ENCODE peak calls at places on chromosome 17, in five cellular contexts. A is psoas muscle, M is progenitor cell of endocrine pancreas, S is suprapubic skin, R is lower lobe of right lung. W is an unnamed sample.

GRCh38 chr17:27319536-27320221 is 25.8 kb downstream of the WSB1 start:
- DNase-seq in A (peak), M (no peak), S (no peak), R (peak), W (no peak)

GRCh38 chr17:5000237-5000639 is 2.5 kb downstream of the KIF1C start:
- DNase-seq in A (peak), M (no peak), S (peak), R (peak), W (no peak)

GRCh38 chr17:36602030-36602737 is 801 bp downstream of the MRM1 start:
- DNase-seq in A (peak), M (no peak), S (peak), R (peak), W (peak)

GRCh38 chr17:64326420-64327054 is 63.5 kb upstream of the TEX2 start:
- DNase-seq in A (peak), M (no peak), S (peak), R (peak), W (peak)

GRCh38 chr17:19753049-19753444 is 4.9 kb upstream of the ALDH3A1 start:
- DNase-seq in A (peak), M (no peak), S (no peak), R (peak), W (no peak)

GRCh38 chr17:48871551-48872351 is 20.8 kb upstream of the ATP5MC1 start:
- DNase-seq in A (peak), M (peak), S (no peak), R (no peak), W (no peak)

GRCh38 chr17:82160081-82160480 is 52.6 kb downstream of the CCDC57 start:
- DNase-seq in A (no peak), M (no peak), S (no peak), R (no peak), W (no peak)

GRCh38 chr17:76940738-76941350 is 72.6 kb downstream of the MGAT5B start:
- DNase-seq in A (no peak), M (no peak), S (no peak), R (no peak), W (no peak)

GRCh38 chr17:47633996-47634395 is 15.7 kb upstream of the KPNB1 start:
- DNase-seq in A (no peak), M (no peak), S (no peak), R (no peak), W (no peak)

GRCh38 chr17:76293106-76293505 is 15.0 kb downstream of the QRICH2 start:
- DNase-seq in A (no peak), M (no peak), S (no peak), R (no peak), W (no peak)

GRCh38 chr17:74305865-74306654 is 20.0 kb upstream of the KIF19 start:
- DNase-seq in A (no peak), M (no peak), S (no peak), R (no peak), W (no peak)

GRCh38 chr17:15926039-15926740 is 18.7 kb upstream of the ADORA2B start:
- DNase-seq in A (no peak), M (no peak), S (peak), R (no peak), W (no peak)

GRCh38 chr17:41131979-41132378 is 8.0 kb upstream of the KRTAP4-12 start:
- DNase-seq in A (no peak), M (no peak), S (no peak), R (no peak), W (no peak)

GRCh38 chr17:68061512-68062313 is 26.2 kb downstream of the KPNA2 start:
- DNase-seq in A (no peak), M (no peak), S (no peak), R (no peak), W (no peak)

GRCh38 chr17:64240741-64241347 is 22.2 kb downstream of the TEX2 start:
- DNase-seq in A (peak), M (no peak), S (peak), R (no peak), W (no peak)

GRCh38 chr17:76485569-76485968 is 15.7 kb downstream of the RHBDF2 start:
- DNase-seq in A (no peak), M (no peak), S (no peak), R (peak), W (no peak)

GRCh38 chr17:51815097-51815496 is 343.4 kb downstream of the CA10 start:
- DNase-seq in A (no peak), M (no peak), S (no peak), R (no peak), W (no peak)

GRCh38 chr17:75036643-75037268 is 10.0 kb downstream of the ATP5PD start:
- DNase-seq in A (peak), M (no peak), S (peak), R (peak), W (no peak)

GRCh38 chr17:9813166-9813565 is 8.7 kb downstream of the GSG1L2 start:
- DNase-seq in A (no peak), M (no peak), S (no peak), R (no peak), W (no peak)

GRCh38 chr17:82544431-82545070 is 25.0 kb downstream of the FOXK2 start:
- DNase-seq in A (peak), M (no peak), S (no peak), R (no peak), W (no peak)

GRCh38 chr17:30217746-30218245 is 17.7 kb downstream of the SLC6A4 start:
- DNase-seq in A (no peak), M (no peak), S (no peak), R (no peak), W (no peak)
- TF ChIP-seq CTCF in A (no peak), M (no peak), S (no peak), R (no peak), W (no peak)

GRCh38 chr17:58278661-58279015 is 2.1 kb downstream of the MPO start:
- DNase-seq in A (peak), M (no peak), S (no peak), R (no peak), W (no peak)

GRCh38 chr17:58277726-58278595 is 2.8 kb downstream of the MPO start:
- DNase-seq in A (no peak), M (no peak), S (no peak), R (no peak), W (no peak)

GRCh38 chr17:58275417-58275816 is 5.3 kb downstream of the MPO start:
- DNase-seq in A (no peak), M (no peak), S (no peak), R (no peak), W (no peak)

GRCh38 chr17:58276423-58276822 is 4.3 kb downstream of the MPO start:
- DNase-seq in A (no peak), M (no peak), S (no peak), R (no peak), W (no peak)

GRCh38 chr17:58277107-58277506 is 3.6 kb downstream of the MPO start:
- DNase-seq in A (no peak), M (no peak), S (no peak), R (no peak), W (no peak)
- TF ChIP-seq CTCF in A (no peak), M (peak), S (peak), R (peak), W (no peak)

GRCh38 chr17:50079334-50080095 is 15.6 kb upstream of the PDK2 start:
- DNase-seq in A (peak), M (no peak), S (no peak), R (peak), W (no peak)
- TF ChIP-seq CTCF in A (peak), M (peak), S (peak), R (peak), W (no peak)

DNA sequence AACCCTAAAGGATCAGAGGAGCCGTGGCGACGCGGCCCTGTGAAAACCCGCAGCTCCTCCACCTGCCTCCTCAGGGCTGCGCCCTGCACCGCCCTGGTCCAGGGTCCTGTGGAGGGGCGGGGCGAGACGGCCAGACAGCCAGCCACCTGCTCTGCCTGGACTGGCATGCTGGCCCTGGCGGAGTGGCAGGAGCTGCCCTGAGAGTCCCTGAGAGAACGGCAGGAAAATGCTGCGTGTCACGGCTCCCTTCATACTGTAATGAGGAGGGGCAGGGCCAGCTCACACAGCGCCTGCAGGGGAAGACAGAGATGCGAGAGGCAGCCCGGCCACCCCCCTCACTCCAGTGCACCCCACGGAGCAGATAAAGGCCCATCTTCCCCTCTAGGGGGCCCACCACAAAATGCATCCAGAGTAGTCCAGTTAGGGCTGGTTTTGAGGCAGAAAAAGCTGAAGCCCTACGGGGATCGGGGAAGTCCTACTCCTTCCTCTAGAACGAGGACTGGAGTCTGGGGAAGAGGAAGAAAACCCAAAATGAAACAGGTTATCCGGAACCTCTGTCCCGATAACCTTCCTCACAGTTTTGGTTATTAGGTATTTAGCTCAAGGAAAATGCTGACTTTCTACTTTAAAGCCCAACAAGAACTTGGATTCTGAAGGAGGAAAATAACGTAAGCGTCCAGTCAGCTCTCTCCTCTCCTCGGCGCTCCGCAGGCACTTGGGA is 97.6 kb upstream of the DNAH17 start:
- DNase-seq in A (no peak), M (no peak), S (no peak), R (no peak), W (no peak)
- TF ChIP-seq CTCF in A (no peak), M (no peak), S (no peak), R (no peak), W (no peak)

GRCh38 chr17:21287703-21288449 is 3.4 kb downstream of the MAP2K3 start:
- DNase-seq in A (peak), M (no peak), S (peak), R (peak), W (peak)

GRCh38 chr17:21289175-21289901 is 4.8 kb downstream of the MAP2K3 start:
- DNase-seq in A (no peak), M (no peak), S (peak), R (no peak), W (no peak)

GRCh38 chr17:21289902-21290571 is 5.5 kb downstream of the MAP2K3 start:
- DNase-seq in A (peak), M (no peak), S (no peak), R (no peak), W (no peak)

GRCh38 chr17:21286771-21287702 is 2.5 kb downstream of the MAP2K3 start:
- DNase-seq in A (no peak), M (no peak), S (peak), R (no peak), W (peak)

DNA sequence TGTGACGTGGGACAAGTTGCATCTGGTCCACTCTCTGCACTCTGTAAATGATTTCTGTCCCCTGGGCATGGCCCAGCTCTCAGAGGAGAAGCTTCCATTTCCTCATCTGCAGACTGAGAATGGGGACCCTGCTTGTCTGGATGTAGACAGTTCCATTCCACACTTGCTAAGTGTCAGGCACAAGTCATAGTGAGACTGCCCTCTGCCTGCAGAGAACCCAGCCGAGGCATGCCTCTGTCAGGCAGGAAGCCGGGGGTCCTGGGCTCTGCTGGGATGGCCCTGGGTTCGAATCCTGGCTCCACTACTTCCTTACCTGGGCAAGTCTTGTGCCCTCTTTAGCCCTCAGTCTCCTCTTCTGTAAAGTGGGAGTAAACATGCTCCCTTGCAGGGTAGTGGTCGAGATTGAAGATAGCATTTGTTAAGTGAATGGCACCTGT is 4.1 kb downstream of the MAP2K3 start:
- DNase-seq in A (peak), M (no peak), S (peak), R (no peak), W (no peak)
- TF ChIP-seq CTCF in A (no peak), M (no peak), S (no peak), R (no peak), W (no peak)

GRCh38 chr17:1907216-1907631 is 77.4 kb downstream of the RPA1 start:
- DNase-seq in A (peak), M (no peak), S (no peak), R (no peak), W (no peak)

GRCh38 chr17:1908699-1909309 is 79.0 kb downstream of the RPA1 start:
- DNase-seq in A (peak), M (peak), S (no peak), R (no peak), W (no peak)

GRCh38 chr17:1906622-1907021 is 76.8 kb downstream of the RPA1 start:
- DNase-seq in A (no peak), M (no peak), S (no peak), R (no peak), W (no peak)

GRCh38 chr17:1909985-1910384 is 80.2 kb downstream of the RPA1 start:
- DNase-seq in A (no peak), M (no peak), S (no peak), R (no peak), W (no peak)

DNA sequence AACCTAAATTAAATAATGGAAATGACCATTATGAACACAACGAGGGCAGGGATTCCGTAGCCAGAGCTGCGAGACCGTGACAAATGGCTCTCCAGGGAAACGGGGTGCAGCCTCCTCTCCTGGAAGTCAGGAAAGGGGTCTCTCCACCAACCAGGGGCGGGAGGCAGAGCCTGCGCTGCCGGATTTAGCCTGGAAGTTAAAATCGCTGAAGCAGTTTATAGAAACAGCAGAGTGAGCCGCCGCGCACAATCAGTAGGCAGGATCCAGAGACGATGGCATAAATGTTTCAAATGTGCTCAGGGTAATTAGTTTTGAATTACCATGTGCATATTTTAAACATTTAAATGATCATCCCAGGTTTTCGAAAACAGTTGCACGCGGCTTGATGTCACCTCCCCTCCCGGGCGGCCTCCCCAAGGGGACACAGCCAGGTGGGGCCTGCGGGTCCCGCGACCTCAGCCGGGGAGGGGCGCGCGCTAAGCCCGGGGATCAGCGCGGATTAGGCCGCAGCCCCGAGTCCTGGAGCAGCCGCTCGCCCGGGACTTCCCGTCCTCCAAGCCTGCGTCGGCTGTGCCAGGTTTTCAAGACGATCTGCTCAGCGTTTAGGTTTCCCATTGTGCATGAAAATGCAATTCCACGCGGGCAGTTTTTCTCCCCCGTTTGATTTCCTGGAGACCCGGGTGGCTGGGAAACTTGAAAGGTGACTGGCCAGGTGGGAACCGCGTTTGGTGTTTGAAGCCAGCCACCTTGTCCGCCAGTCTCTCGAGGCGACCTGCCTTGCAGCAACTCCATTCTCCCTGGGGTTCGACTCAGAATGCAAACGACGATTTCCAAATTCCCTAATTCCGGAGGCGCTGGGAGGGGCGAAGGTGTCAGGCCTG is 78.3 kb downstream of the RPA1 start:
- DNase-seq in A (peak), M (no peak), S (no peak), R (no peak), W (no peak)
- TF ChIP-seq CTCF in A (no peak), M (no peak), S (no peak), R (no peak), W (no peak)

DNA sequence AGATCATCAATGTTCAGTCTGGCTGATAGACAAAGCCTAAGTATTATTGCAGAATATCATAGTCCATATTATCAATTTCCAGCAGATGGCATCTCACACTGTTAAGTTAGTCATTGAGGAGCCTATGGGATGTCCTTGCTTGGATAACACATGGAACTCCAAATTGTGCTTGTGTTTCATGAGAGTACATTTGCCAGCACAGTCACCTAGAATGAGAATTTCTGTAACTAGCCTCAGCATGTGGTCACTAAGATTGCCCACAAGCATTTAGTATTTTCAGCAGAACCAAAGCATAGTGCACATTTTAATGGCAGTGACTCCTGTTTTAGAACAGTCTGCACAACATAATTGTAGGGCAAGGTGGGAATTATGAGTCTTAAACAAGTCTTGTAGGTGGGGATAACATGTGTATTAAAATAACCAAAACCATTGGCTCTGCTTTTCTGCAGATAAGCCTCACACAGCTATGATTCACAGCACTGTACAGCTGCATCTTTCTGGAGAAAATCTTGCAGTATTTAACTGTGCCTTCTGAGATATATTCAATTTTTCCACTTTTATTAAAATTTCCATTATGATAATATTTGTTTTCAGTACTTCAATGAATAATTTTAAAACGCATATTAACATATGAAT is 882.8 kb upstream of the SOX9 start:
- DNase-seq in A (no peak), M (no peak), S (no peak), R (no peak), W (no peak)
- TF ChIP-seq CTCF in A (no peak), M (no peak), S (peak), R (no peak), W (no peak)

GRCh38 chr17:50596191-50597037 is 35.9 kb downstream of the CACNA1G start:
- DNase-seq in A (no peak), M (no peak), S (no peak), R (no peak), W (no peak)
- TF ChIP-seq CTCF in A (no peak), M (peak), S (no peak), R (peak), W (no peak)

GRCh38 chr17:35433075-35433894 is 985 bp upstream of the SLFN12 start:
- DNase-seq in A (no peak), M (peak), S (peak), R (peak), W (no peak)
- TF ChIP-seq CTCF in A (no peak), M (no peak), S (no peak), R (no peak), W (no peak)

GRCh38 chr17:59361916-59362810 is 30.7 kb downstream of the YPEL2 start:
- DNase-seq in A (no peak), M (no peak), S (no peak), R (no peak), W (no peak)
- TF ChIP-seq CTCF in A (no peak), M (no peak), S (no peak), R (no peak), W (no peak)

W was measured in activated B cell treated with CpG ODN at 0.5 μM for 24 hours.